ENCODE peak calls at places on chromosomes 1 and 21, in nine cellular contexts. Y is body of pancreas, U is NCI-H345, M is HS-27A, N is pons, V is heart left ventricle, X is GM04504, P is Right ventricle myocardium superior, O is cerebellum. K is an unnamed sample.

GRCh38 chr1:220806408-220806807 is 19.7 kb downstream of the MTARC1 start:
- DNase-seq in P (no peak), O (no peak), U (no peak), V (no peak), Y (no peak), M (no peak), N (no peak), X (no peak), K (no peak)

GRCh38 chr1:90704817-90705216 is 12.3 kb downstream of the BARHL2 start:
- DNase-seq in M (no peak), N (no peak), X (no peak), Y (no peak), P (no peak), V (no peak), O (no peak), U (no peak), K (no peak)

GRCh38 chr1:243642936-243643335 is 207.1 kb downstream of the AKT3 start:
- DNase-seq in N (no peak), P (no peak), U (no peak), V (no peak), X (no peak), M (no peak), O (no peak), Y (no peak), K (peak)

GRCh38 chr1:35931424-35932157 is 686 bp downstream of the AGO3 start:
- DNase-seq in V (no peak), O (peak), X (no peak), N (no peak), Y (peak), U (peak), P (peak), M (peak), K (peak)

GRCh38 chr1:193077991-193078390 is 18.6 kb downstream of the RO60 start:
- DNase-seq in M (no peak), N (no peak), X (no peak), V (no peak), Y (no peak), O (no peak), P (no peak), U (no peak), K (peak)

GRCh38 chr1:45974541-45975269 is 157.7 kb downstream of the PIK3R3 start:
- DNase-seq in Y (no peak), V (no peak), O (no peak), P (no peak), N (no peak), U (peak), X (no peak), M (no peak), K (peak)

GRCh38 chr1:89363196-89363595 is 663 bp upstream of the GBP6 start:
- DNase-seq in N (no peak), O (no peak), X (no peak), M (no peak), P (no peak), V (no peak), Y (no peak), U (no peak), K (peak)

GRCh38 chr1:243508964-243509363 is 253.1 kb downstream of the SDCCAG8 start:
- DNase-seq in U (no peak), N (no peak), X (no peak), V (no peak), M (no peak), Y (no peak), O (no peak), P (no peak), K (no peak)

GRCh38 chr1:179142889-179143299 is 61.0 kb downstream of the TOR3A start:
- DNase-seq in V (no peak), Y (no peak), X (peak), U (no peak), M (peak), P (no peak), N (peak), O (no peak), K (peak)

GRCh38 chr1:197029749-197030148 is 37.3 kb downstream of the F13B start:
- DNase-seq in Y (no peak), V (no peak), N (no peak), M (no peak), U (no peak), X (no peak), O (no peak), P (no peak), K (peak)

GRCh38 chr21:33543505-33544129 is 779 bp downstream of the SON start:
- DNase-seq in O (no peak), P (no peak), U (no peak), X (peak), Y (peak), M (no peak), V (peak), N (peak), K (no peak)

GRCh38 chr1:12083766-12084165 is 20.7 kb downstream of the TNFRSF8 start:
- DNase-seq in O (no peak), X (no peak), V (no peak), Y (no peak), M (peak), N (no peak), P (no peak), U (no peak), K (peak)